ENCODE peak calls at places on chromosomes 16 and 17, in seven cellular contexts. One of them, this sample, is unnamed.

GRCh38 chr16:57538235-57538711 is 1.9 kb upstream of the CCDC102A start:
- DNase-seq in left cardiac atrium: peak; percentile 14
- DNase-seq in stimulated activated naive CD8-positive, alpha-beta T cell treated with anti-CD3 and anti-CD28 coated beads, Interleukin-15, Interleukin-2, amounts not matched to agents 100 U/mL and 50 U/mL, for 24 hours: peak; percentile 48
- DNase-seq in NCI-H2171 treated with DMSO at 0.1 percent for 48 hours: no peak
- DNase-seq in HEK293T: peak; percentile 5
- DNase-seq in dermis microvascular lymphatic vessel endothelial cell: no peak
- DNase-seq in AG10803: no peak
- DNase-seq in this sample: no peak

GRCh38 chr16:27238016-27238587 is 30.5 kb downstream of the NSMCE1 start:
- DNase-seq in left cardiac atrium: peak; percentile 71
- DNase-seq in stimulated activated naive CD8-positive, alpha-beta T cell treated with anti-CD3 and anti-CD28 coated beads, Interleukin-15, Interleukin-2, amounts not matched to agents 100 U/mL and 50 U/mL, for 24 hours: peak; percentile 61
- DNase-seq in NCI-H2171 treated with DMSO at 0.1 percent for 48 hours: no peak
- DNase-seq in HEK293T: no peak
- DNase-seq in dermis microvascular lymphatic vessel endothelial cell: no peak
- DNase-seq in AG10803: no peak
- DNase-seq in this sample: no peak

GRCh38 chr17:65604070-65604469 is 42.6 kb upstream of the AXIN2 start:
- DNase-seq in left cardiac atrium: no peak
- DNase-seq in stimulated activated naive CD8-positive, alpha-beta T cell treated with anti-CD3 and anti-CD28 coated beads, Interleukin-15, Interleukin-2, amounts not matched to agents 100 U/mL and 50 U/mL, for 24 hours: no peak
- DNase-seq in NCI-H2171 treated with DMSO at 0.1 percent for 48 hours: no peak
- DNase-seq in HEK293T: no peak
- DNase-seq in dermis microvascular lymphatic vessel endothelial cell: peak; percentile 63
- DNase-seq in AG10803: no peak
- DNase-seq in this sample: peak; percentile 36

GRCh38 chr16:87897563-87898505 is 28.5 kb upstream of the SLC7A5 start:
- DNase-seq in left cardiac atrium: no peak
- DNase-seq in stimulated activated naive CD8-positive, alpha-beta T cell treated with anti-CD3 and anti-CD28 coated beads, Interleukin-15, Interleukin-2, amounts not matched to agents 100 U/mL and 50 U/mL, for 24 hours: peak; percentile 72
- DNase-seq in NCI-H2171 treated with DMSO at 0.1 percent for 48 hours: no peak
- DNase-seq in HEK293T: no peak
- DNase-seq in dermis microvascular lymphatic vessel endothelial cell: no peak
- DNase-seq in AG10803: no peak
- DNase-seq in this sample: no peak

GRCh38 chr17:38534498-38534885 is 71.3 kb downstream of the SRCIN1 start:
- DNase-seq in left cardiac atrium: no peak
- DNase-seq in stimulated activated naive CD8-positive, alpha-beta T cell treated with anti-CD3 and anti-CD28 coated beads, Interleukin-15, Interleukin-2, amounts not matched to agents 100 U/mL and 50 U/mL, for 24 hours: no peak
- DNase-seq in NCI-H2171 treated with DMSO at 0.1 percent for 48 hours: peak; percentile 34
- DNase-seq in HEK293T: no peak
- DNase-seq in dermis microvascular lymphatic vessel endothelial cell: no peak
- DNase-seq in AG10803: no peak
- DNase-seq in this sample: no peak

GRCh38 chr16:89048087-89048729 is 45.4 kb upstream of the ACSF3 start:
- DNase-seq in left cardiac atrium: no peak
- DNase-seq in stimulated activated naive CD8-positive, alpha-beta T cell treated with anti-CD3 and anti-CD28 coated beads, Interleukin-15, Interleukin-2, amounts not matched to agents 100 U/mL and 50 U/mL, for 24 hours: no peak
- DNase-seq in NCI-H2171 treated with DMSO at 0.1 percent for 48 hours: no peak
- DNase-seq in HEK293T: no peak
- DNase-seq in dermis microvascular lymphatic vessel endothelial cell: no peak
- DNase-seq in AG10803: no peak
- DNase-seq in this sample: no peak

GRCh38 chr16:15643453-15644305 is 725 bp upstream of the MARF1 start:
- DNase-seq in left cardiac atrium: no peak
- DNase-seq in stimulated activated naive CD8-positive, alpha-beta T cell treated with anti-CD3 and anti-CD28 coated beads, Interleukin-15, Interleukin-2, amounts not matched to agents 100 U/mL and 50 U/mL, for 24 hours: no peak
- DNase-seq in NCI-H2171 treated with DMSO at 0.1 percent for 48 hours: peak; percentile 86
- DNase-seq in HEK293T: peak; percentile 46
- DNase-seq in dermis microvascular lymphatic vessel endothelial cell: peak; percentile 60
- DNase-seq in AG10803: peak; percentile 64
- DNase-seq in this sample: no peak

GRCh38 chr17:35345926-35346771 is 27.3 kb downstream of the SLFN11 start:
- DNase-seq in left cardiac atrium: peak; percentile 87
- DNase-seq in stimulated activated naive CD8-positive, alpha-beta T cell treated with anti-CD3 and anti-CD28 coated beads, Interleukin-15, Interleukin-2, amounts not matched to agents 100 U/mL and 50 U/mL, for 24 hours: peak; percentile 57
- DNase-seq in NCI-H2171 treated with DMSO at 0.1 percent for 48 hours: no peak
- DNase-seq in HEK293T: no peak
- DNase-seq in dermis microvascular lymphatic vessel endothelial cell: peak; percentile 34
- DNase-seq in AG10803: peak; percentile 52
- DNase-seq in this sample: no peak